ENCODE peak calls at places on chromosome 1, in nine cellular contexts. P is T-cell; W is stimulated activated CD4-positive, alpha-beta T cell treated with anti-CD3 and anti-CD28 coated beads, Interleukin-4, amount 100 ng/mL, for 1 hour; G is dorsolateral prefrontal cortex; M is CD4-positive, alpha-beta memory T cell; F is GM23248; J is HT1080; R is lower lobe of right lung; X is heart right ventricle. V is an unnamed sample.

GRCh38 chr1:100606438-100606837 is 68.5 kb downstream of the GPR88 start:
- DNase-seq in W (no peak), F (peak), J (peak), P (no peak), X (peak), R (no peak), G (no peak), M (no peak), V (no peak)

GRCh38 chr1:29543586-29543985 is 307.3 kb downstream of the PTPRU start:
- DNase-seq in P (no peak), X (no peak), R (no peak), F (no peak), J (no peak), W (no peak), M (no peak), G (no peak), V (no peak)

GRCh38 chr1:150692720-150693119 is 4.2 kb downstream of the GOLPH3L start:
- DNase-seq in P (no peak), M (no peak), G (no peak), J (peak), R (no peak), X (no peak), W (no peak), F (no peak), V (no peak)

GRCh38 chr1:116580446-116581322 is 9.9 kb upstream of the CD58 start:
- DNase-seq in M (no peak), F (peak), P (no peak), W (no peak), G (no peak), R (no peak), X (no peak), J (no peak), V (no peak)

GRCh38 chr1:20484526-20485462 is 1.2 kb downstream of the CAMK2N1 start:
- DNase-seq in X (no peak), R (no peak), W (no peak), G (no peak), M (no peak), F (peak), J (no peak), P (no peak), V (no peak)

GRCh38 chr1:117501275-117501674 is 104.6 kb upstream of the TENT5C start:
- DNase-seq in M (no peak), W (no peak), X (no peak), P (no peak), J (peak), G (no peak), R (no peak), F (peak), V (no peak)

GRCh38 chr1:158149577-158150269 is 31.0 kb upstream of the CD1D start:
- DNase-seq in J (peak), P (peak), W (peak), M (peak), X (peak), F (peak), R (peak), G (peak), V (peak)

GRCh38 chr1:109027841-109028240 is 14.1 kb downstream of the WDR47 start:
- DNase-seq in W (no peak), J (no peak), R (no peak), P (no peak), M (no peak), F (peak), X (no peak), G (no peak), V (peak)

GRCh38 chr1:217911908-217912307 is 280.8 kb downstream of the SPATA17 start:
- DNase-seq in M (no peak), J (no peak), P (no peak), R (no peak), X (no peak), F (peak), G (no peak), W (no peak), V (no peak)

GRCh38 chr1:38238294-38238693 is 191.7 kb upstream of the POU3F1 start:
- DNase-seq in M (no peak), W (no peak), G (no peak), P (no peak), X (no peak), R (no peak), J (no peak), F (no peak), V (no peak)

GRCh38 chr1:181086926-181087325 is 1.6 kb upstream of the IER5 start:
- DNase-seq in P (no peak), X (no peak), G (no peak), W (no peak), R (no peak), M (no peak), F (peak), J (peak), V (no peak)

GRCh38 chr1:156895408-156895874 is 1.9 kb downstream of the PEAR1 start:
- DNase-seq in J (no peak), X (no peak), P (no peak), M (no peak), W (no peak), R (no peak), G (no peak), F (no peak), V (no peak)

GRCh38 chr1:17516303-17517214 is 22.9 kb upstream of the ARHGEF10L start:
- DNase-seq in M (no peak), W (no peak), P (no peak), G (no peak), J (no peak), R (no peak), F (no peak), X (no peak), V (no peak)

GRCh38 chr1:19622204-19622603 is 21.9 kb upstream of the NBL1 start:
- DNase-seq in R (no peak), F (peak), X (no peak), M (no peak), P (no peak), G (no peak), W (no peak), J (no peak), V (no peak)

GRCh38 chr1:36148821-36149236 is 457 bp downstream of the TRAPPC3 start:
- DNase-seq in W (no peak), R (no peak), X (no peak), P (no peak), J (no peak), G (no peak), F (no peak), M (no peak), V (no peak)

GRCh38 chr1:246365708-246366107 is 141.4 kb downstream of the SMYD3 start:
- DNase-seq in G (peak), J (no peak), M (no peak), F (no peak), P (no peak), X (no peak), R (no peak), W (no peak), V (no peak)

GRCh38 chr1:192668434-192668983 is 32.6 kb downstream of the RGS13 start:
- DNase-seq in M (no peak), W (no peak), G (no peak), X (no peak), J (peak), F (no peak), R (no peak), P (no peak), V (no peak)

GRCh38 chr1:178037510-178038253 is 56.2 kb upstream of the RASAL2 start:
- DNase-seq in P (no peak), F (peak), R (peak), X (peak), W (no peak), J (no peak), G (peak), M (no peak), V (no peak)

GRCh38 chr1:53325326-53326087 is 2.4 kb downstream of the LRP8 start:
- DNase-seq in J (no peak), F (no peak), P (no peak), R (peak), G (no peak), X (no peak), W (no peak), M (peak), V (peak)

GRCh38 chr1:242787968-242788367 is 263.5 kb upstream of the PLD5 start:
- DNase-seq in X (no peak), J (no peak), W (no peak), M (no peak), F (no peak), R (no peak), G (no peak), P (no peak), V (no peak)